ENCODE peak calls at places on chromosomes 12 and 14, in four cellular contexts. W is CD8-positive, alpha-beta T cell; C is left ventricle myocardium inferior; U is upper lobe of right lung. X is an unnamed sample.

GRCh38 chr14:46053221-46053620 is 598.4 kb downstream of the RPL10L start:
- DNase-seq in W (no peak), C (no peak), U (no peak), X (no peak)

GRCh38 chr12:21814814-21815213 is 40.3 kb upstream of the KCNJ8 start:
- DNase-seq in U (no peak), W (no peak), C (no peak), X (no peak)

GRCh38 chr12:100554608-100555077 is 18.8 kb upstream of the GAS2L3 start:
- DNase-seq in W (no peak), C (no peak), U (no peak), X (no peak)

GRCh38 chr14:40989260-40989659 is 617.4 kb upstream of the LRFN5 start:
- DNase-seq in C (no peak), U (no peak), W (no peak), X (no peak)

GRCh38 chr14:93924592-93925355 is 2.4 kb upstream of the FAM181A start:
- DNase-seq in C (no peak), U (no peak), W (no peak), X (no peak)

GRCh38 chr12:7832059-7832696 is 40.5 kb downstream of the SLC2A14 start:
- DNase-seq in U (no peak), W (no peak), C (no peak), X (no peak)

GRCh38 chr12:6635856-6636521 is at the start of gene LPAR5:
- DNase-seq in U (no peak), W (peak; percentile 76), C (no peak), X (no peak)

GRCh38 chr12:109560867-109561710 is 12.2 kb downstream of the MMAB start:
- DNase-seq in U (no peak), W (no peak), C (no peak), X (no peak)

GRCh38 chr12:52611080-52611468 is 7.3 kb downstream of the KRT73 start:
- DNase-seq in C (no peak), U (peak; percentile 21), W (peak; percentile 49), X (no peak)

GRCh38 chr12:57766464-57767311 is at the start of gene CYP27B1:
- DNase-seq in C (peak; percentile 30), W (no peak), U (peak; percentile 77), X (no peak)

GRCh38 chr14:55893695-55894094 is 224.5 kb upstream of the PELI2 start:
- DNase-seq in C (no peak), W (no peak), U (no peak), X (no peak)

GRCh38 chr14:81684696-81685095 is 151.0 kb upstream of the SEL1L start:
- DNase-seq in C (no peak), U (no peak), W (no peak), X (no peak)

GRCh38 chr12:57846285-57846576 is 298 bp downstream of the CTDSP2 start:
- DNase-seq in W (no peak), C (no peak), U (no peak), X (no peak)

GRCh38 chr12:15163001-15163400 is 58.2 kb downstream of the RERG start:
- DNase-seq in U (no peak), C (no peak), W (no peak), X (no peak)

GRCh38 chr12:2378835-2379330 is 326.1 kb downstream of the CACNA1C start:
- DNase-seq in U (no peak), W (no peak), C (no peak), X (no peak)

GRCh38 chr12:44812062-44812461 is 64.1 kb downstream of the NELL2 start:
- DNase-seq in W (no peak), C (no peak), U (no peak), X (no peak)

GRCh38 chr12:6312529-6313325 is 2.2 kb downstream of the PLEKHG6 start:
- DNase-seq in C (no peak), U (peak; percentile 82), W (no peak), X (no peak)

GRCh38 chr12:132342322-132342721 is 12.9 kb upstream of the GALNT9 start:
- DNase-seq in W (no peak), C (no peak), U (no peak), X (no peak)

GRCh38 chr12:48681416-48681737 is 661 bp downstream of the KANSL2 start:
- DNase-seq in W (no peak), C (no peak), U (no peak), X (no peak)

GRCh38 chr12:14942532-14942931 is 4.2 kb upstream of the ERP27 start:
- DNase-seq in W (no peak), U (no peak), C (no peak), X (no peak)

GRCh38 chr12:119988440-119988787 is 622 bp upstream of the BICDL1 start:
- DNase-seq in W (no peak), U (no peak), C (no peak), X (no peak)

GRCh38 chr12:1928439-1929121 is 10.1 kb upstream of the CACNA2D4 start:
- DNase-seq in W (peak; percentile 31), U (peak; percentile 60), C (no peak), X (no peak)

GRCh38 chr12:122969657-122970056 is 3.4 kb upstream of the ABCB9 start:
- DNase-seq in W (no peak), U (no peak), C (no peak), X (no peak)

GRCh38 chr14:69924181-69924580 is 45.0 kb downstream of the SMOC1 start:
- DNase-seq in W (no peak), U (no peak), C (no peak), X (no peak)

GRCh38 chr12:47652491-47653234 is 53.2 kb downstream of the RPAP3 start:
- DNase-seq in U (no peak), C (peak; percentile 18), W (no peak), X (no peak)

GRCh38 chr14:51564460-51564859 is 87.2 kb upstream of the FRMD6 start:
- DNase-seq in U (no peak), W (no peak), C (no peak), X (no peak)

GRCh38 chr14:76918176-76918750 is 92.1 kb downstream of the LRRC74A start:
- DNase-seq in C (peak; percentile 57), W (no peak), U (peak; percentile 76), X (no peak)

DNA sequence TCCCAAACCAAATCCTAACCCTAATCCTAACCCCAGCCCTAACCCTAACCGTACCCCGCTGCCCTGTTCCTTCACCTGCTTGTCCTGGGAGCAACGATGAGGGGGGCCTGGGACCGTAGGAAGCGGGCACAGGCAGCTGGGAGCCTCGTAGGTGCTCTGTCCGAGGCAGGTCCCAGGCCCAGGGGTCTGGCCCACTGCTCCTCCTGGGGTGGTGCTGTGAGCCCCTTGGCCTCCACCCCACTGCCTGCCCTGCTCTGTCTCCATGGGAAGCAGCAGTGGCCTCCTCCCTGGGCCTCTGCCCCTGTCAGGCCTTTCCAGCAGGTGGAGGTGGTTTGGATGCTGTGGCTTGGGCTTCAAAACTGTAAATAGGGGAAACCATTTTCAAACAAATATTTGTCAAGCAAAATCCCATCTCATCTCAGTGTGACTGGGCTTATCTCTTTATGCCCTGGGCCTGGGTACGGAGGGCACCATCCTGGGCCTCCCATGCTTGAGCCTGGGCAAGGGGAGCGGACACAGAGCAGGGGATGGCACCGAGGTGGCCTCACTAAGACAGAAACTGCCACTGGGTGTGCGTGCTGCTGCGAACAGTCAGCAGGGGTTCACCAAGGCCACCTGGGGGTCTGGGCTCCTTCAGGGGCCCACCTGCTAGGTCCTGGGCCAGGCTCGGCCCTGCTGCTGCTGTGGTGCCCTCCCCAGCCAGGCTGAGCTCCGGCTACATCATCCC is 3.7 kb upstream of the BEGAIN start:
- DNase-seq in C (peak; percentile 4), W (no peak), U (peak; percentile 60), X (no peak)
- H3K4me3 ChIP-seq in C (no peak overlapping the region), W (no peak overlapping the region), U (no peak overlapping the region), X (no peak overlapping the region)

GRCh38 chr12:115866909-115867525 is 410.5 kb downstream of the MED13L start:
- DNase-seq in U (no peak), C (no peak), W (no peak), X (no peak)
- TF ChIP-seq CTCF in U (no peak), C (no peak), W (no peak), X (peak; percentile 19)

GRCh38 chr14:103649001-103649400 is 20.0 kb downstream of the KLC1 start:
- DNase-seq in W (no peak), C (no peak), U (no peak), X (no peak)
- H3K4me3 ChIP-seq in W (no peak overlapping the region), C (no peak overlapping the region), U (no peak overlapping the region), X (no peak overlapping the region)

GRCh38 chr12:124716208-124717141 is 147.2 kb downstream of the SCARB1 start:
- DNase-seq in U (peak; percentile 92), C (no peak), W (no peak), X (no peak)
- TF ChIP-seq CTCF in U (peak; percentile 33), C (no peak), W (no peak), X (no peak)

GRCh38 chr12:103494388-103494787 is 1.4 kb downstream of the C12orf42 start:
- DNase-seq in C (no peak), U (no peak), W (no peak), X (no peak)
- H3K4me3 ChIP-seq in C (no peak overlapping the region), U (no peak overlapping the region), W (peak overlapping the region; percentile 38), X (no peak overlapping the region)